ENCODE peak calls at places on chromosomes 2 and 18, in four cellular contexts. P is heart left ventricle, X is transverse colon, G is GM23248. Y is an unnamed sample.

GRCh38 chr18:2939317-2939716 is 73.6 kb downstream of the LPIN2 start:
- DNase-seq in P (no peak), X (peak), G (no peak), Y (peak)

GRCh38 chr18:3452750-3453539 is 3.0 kb downstream of the TGIF1 start:
- DNase-seq in P (no peak), X (peak), G (peak), Y (no peak)

GRCh38 chr18:58541789-58542425 is 87.0 kb downstream of the ALPK2 start:
- DNase-seq in P (no peak), X (no peak), G (peak), Y (no peak)

GRCh38 chr2:62662548-62662947 is 43.0 kb upstream of the EHBP1 start:
- DNase-seq in P (no peak), X (no peak), G (peak), Y (no peak)

GRCh38 chr2:31197166-31197565 is 20.1 kb downstream of the CAPN14 start:
- DNase-seq in P (no peak), X (no peak), G (no peak), Y (no peak)

GRCh38 chr2:64455545-64455944 is 1.6 kb downstream of the LGALSL start:
- DNase-seq in P (no peak), X (no peak), G (no peak), Y (no peak)

GRCh38 chr2:158495175-158495574 is 38.4 kb downstream of the PKP4 start:
- DNase-seq in P (no peak), X (no peak), G (peak), Y (no peak)

GRCh38 chr2:189802396-189802912 is 18.2 kb downstream of the PMS1 start:
- DNase-seq in P (no peak), X (no peak), G (no peak), Y (no peak)

GRCh38 chr18:55384115-55384514 is 203.9 kb downstream of the TCF4 start:
- DNase-seq in P (no peak), X (no peak), G (no peak), Y (no peak)

GRCh38 chr2:121128741-121129659 is 156.0 kb downstream of the TFCP2L1 start:
- DNase-seq in P (no peak), X (peak), G (peak), Y (peak)

GRCh38 chr2:113282747-113283533 is 4.2 kb upstream of the PAX8 start:
- DNase-seq in P (no peak), X (peak), G (peak), Y (peak)

GRCh38 chr2:103810875-103811274 is 1043.0 kb upstream of the POU3F3 start:
- DNase-seq in P (no peak), X (no peak), G (no peak), Y (no peak)

GRCh38 chr2:74002515-74003391 is 18.0 kb downstream of the TET3 start:
- DNase-seq in P (peak), X (peak), G (peak), Y (peak)

GRCh38 chr2:169664600-169664977 is 29.6 kb downstream of the CFAP210 start:
- DNase-seq in P (no peak), X (no peak), G (peak), Y (no peak)

GRCh38 chr2:38578832-38579231 is 23.9 kb downstream of the HNRNPLL start:
- DNase-seq in P (no peak), X (no peak), G (no peak), Y (no peak)

GRCh38 chr18:22713511-22713910 is 219.6 kb upstream of the RBBP8 start:
- DNase-seq in P (no peak), X (no peak), G (no peak), Y (no peak)

GRCh38 chr2:232133078-232133477 is 171.6 kb downstream of the DIS3L2 start:
- DNase-seq in P (no peak), X (no peak), G (peak), Y (no peak)

GRCh38 chr18:7617738-7618422 is 50.8 kb downstream of the PTPRM start:
- DNase-seq in P (peak), X (peak), G (peak), Y (no peak)

GRCh38 chr2:162029287-162029901 is 44.6 kb downstream of the DPP4 start:
- DNase-seq in P (peak), X (no peak), G (peak), Y (peak)

GRCh38 chr2:225140761-225141160 is 98.5 kb upstream of the DOCK10 start:
- DNase-seq in P (no peak), X (no peak), G (no peak), Y (no peak)

GRCh38 chr2:45435316-45435715 is 175.8 kb downstream of the SRBD1 start:
- DNase-seq in P (no peak), X (no peak), G (peak), Y (no peak)

GRCh38 chr18:11500153-11501122 is 109.0 kb upstream of the SLC35G4 start:
- DNase-seq in P (no peak), X (no peak), G (peak), Y (peak)

GRCh38 chr2:1675633-1676032 is 68.7 kb downstream of the PXDN start:
- DNase-seq in P (no peak), X (peak), G (peak), Y (no peak)

GRCh38 chr2:131567891-131568290 is 40.2 kb downstream of the CCDC74A start:
- DNase-seq in P (no peak), X (no peak), G (peak), Y (no peak)

GRCh38 chr18:59268722-59269562 is 4.3 kb downstream of the RAX start:
- DNase-seq in P (peak), X (no peak), G (peak), Y (peak)

GRCh38 chr2:8416836-8417832 is 264.7 kb upstream of the ID2 start:
- DNase-seq in P (no peak), X (no peak), G (no peak), Y (no peak)

GRCh38 chr2:225584821-225585220 is 185.3 kb downstream of the NYAP2 start:
- DNase-seq in P (no peak), X (no peak), G (no peak), Y (no peak)

GRCh38 chr2:207481924-207482323 is 47.8 kb upstream of the CREB1 start:
- DNase-seq in P (peak), X (no peak), G (no peak), Y (no peak)

GRCh38 chr18:6729247-6730091 is at the start of gene ARHGAP28:
- DNase-seq in P (peak), X (peak), G (peak), Y (peak)

GRCh38 chr2:20615046-20615465 is 35.8 kb downstream of the HS1BP3 start:
- DNase-seq in P (no peak), X (peak), G (no peak), Y (peak)

GRCh38 chr18:79597176-79598045 is 82.2 kb upstream of the CTDP1 start:
- DNase-seq in P (peak), X (peak), G (no peak), Y (peak)

GRCh38 chr2:32926708-32927084 is 20.1 kb upstream of the LTBP1 start:
- DNase-seq in P (no peak), X (no peak), G (peak), Y (no peak)

GRCh38 chr18:55672574-55673361 is 84.8 kb upstream of the TCF4 start:
- DNase-seq in P (no peak), X (no peak), G (peak), Y (no peak)

GRCh38 chr2:119960821-119961220 is 52.1 kb upstream of the EPB41L5 start:
- DNase-seq in P (no peak), X (no peak), G (peak), Y (no peak)

GRCh38 chr18:67035026-67035425 is 431.1 kb upstream of the CDH19 start:
- DNase-seq in P (no peak), X (no peak), G (no peak), Y (no peak)

GRCh38 chr2:184734338-184734737 is 136.0 kb downstream of the ZNF804A start:
- DNase-seq in P (no peak), X (no peak), G (peak), Y (no peak)

GRCh38 chr18:14089176-14089575 is 43.1 kb downstream of the ZNF519 start:
- DNase-seq in P (no peak), X (no peak), G (no peak), Y (no peak)

GRCh38 chr2:203582468-203582867 is 47.4 kb upstream of the RAPH1 start:
- DNase-seq in P (peak), X (no peak), G (no peak), Y (no peak)
- H3K27ac ChIP-seq in P (no peak), X (peak), G (no peak), Y (no peak)

GRCh38 chr2:10286216-10287037 is 16.3 kb upstream of the HPCAL1 start:
- DNase-seq in P (no peak), X (peak), G (no peak), Y (peak)

GRCh38 chr2:10285578-10286198 is 17.0 kb upstream of the HPCAL1 start:
- DNase-seq in P (peak), X (peak), G (peak), Y (peak)

GRCh38 chr2:10283106-10284062 is 19.3 kb upstream of the HPCAL1 start:
- DNase-seq in P (no peak), X (no peak), G (peak), Y (peak)

GRCh38 chr2:10284108-10284870 is 18.4 kb upstream of the HPCAL1 start:
- DNase-seq in P (no peak), X (no peak), G (no peak), Y (peak)

GRCh38 chr2:10285191-10285577 is 17.5 kb upstream of the HPCAL1 start:
- DNase-seq in P (no peak), X (no peak), G (no peak), Y (no peak)
- H3K27ac ChIP-seq in P (no peak), X (peak), G (no peak), Y (peak)

DNA sequence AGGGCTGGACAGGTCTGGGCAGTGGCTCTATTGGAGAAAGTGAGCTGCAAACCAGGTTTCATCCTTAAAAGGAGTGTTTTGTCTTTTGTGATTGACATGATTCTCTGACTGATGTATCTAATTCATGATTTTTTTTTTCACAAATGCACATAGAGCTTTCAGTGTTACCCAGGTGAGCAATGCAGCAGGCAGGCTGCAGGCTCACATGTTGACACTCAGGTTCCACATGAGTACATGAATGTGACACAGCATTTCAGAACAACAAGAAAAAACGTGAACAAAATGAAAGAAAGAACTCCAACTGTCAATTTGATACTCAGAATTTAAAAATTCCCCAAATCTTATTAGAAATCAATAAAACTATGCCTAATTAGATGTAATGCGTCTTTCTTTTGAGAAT is 430.2 kb downstream of the LPIN1 start:
- DNase-seq in P (no peak), X (no peak), G (no peak), Y (no peak)
- H3K27ac ChIP-seq in P (peak), X (peak), G (no peak), Y (peak)

GRCh38 chr2:110690345-110690965 is 12.6 kb upstream of the BUB1 start:
- DNase-seq in P (no peak), X (no peak), G (no peak), Y (no peak)
- H3K27ac ChIP-seq in P (no peak), X (no peak), G (no peak), Y (no peak)

Y was measured in kidney.